ENCODE peak calls at places on chromosomes 12 and 14, in seven cellular contexts. One of them, this sample, is unnamed.

GRCh38 chr12:90970471-90970870 is 15.5 kb upstream of the CCER1 start:
- DNase-seq in epithelial cell of esophagus: peak
- DNase-seq in HL-60: no peak
- DNase-seq in psoas muscle: no peak
- DNase-seq in fibroblast of mammary gland: peak
- DNase-seq in pancreas: no peak
- DNase-seq in tibial artery: no peak
- DNase-seq in this sample: no peak

GRCh38 chr14:88834883-88835431 is 10.5 kb downstream of the TTC8 start:
- DNase-seq in epithelial cell of esophagus: peak
- DNase-seq in HL-60: no peak
- DNase-seq in psoas muscle: no peak
- DNase-seq in fibroblast of mammary gland: peak
- DNase-seq in pancreas: no peak
- DNase-seq in tibial artery: no peak
- DNase-seq in this sample: peak

GRCh38 chr12:45257185-45257585 is 41.3 kb downstream of the ANO6 start:
- DNase-seq in epithelial cell of esophagus: no peak
- DNase-seq in HL-60: peak
- DNase-seq in psoas muscle: no peak
- DNase-seq in fibroblast of mammary gland: no peak
- DNase-seq in pancreas: no peak
- DNase-seq in tibial artery: no peak
- DNase-seq in this sample: no peak

GRCh38 chr14:65179918-65180724 is 77.8 kb upstream of the MAX start:
- DNase-seq in epithelial cell of esophagus: peak
- DNase-seq in HL-60: no peak
- DNase-seq in psoas muscle: peak
- DNase-seq in fibroblast of mammary gland: peak
- DNase-seq in pancreas: peak
- DNase-seq in tibial artery: peak
- DNase-seq in this sample: peak

GRCh38 chr14:27370775-27371174 is 772.9 kb upstream of the NOVA1 start:
- DNase-seq in epithelial cell of esophagus: no peak
- DNase-seq in HL-60: no peak
- DNase-seq in psoas muscle: no peak
- DNase-seq in fibroblast of mammary gland: no peak
- DNase-seq in pancreas: no peak
- DNase-seq in tibial artery: no peak
- DNase-seq in this sample: no peak

GRCh38 chr14:99681832-99682148 is 2.3 kb upstream of the CYP46A1 start:
- DNase-seq in epithelial cell of esophagus: no peak
- DNase-seq in HL-60: no peak
- DNase-seq in psoas muscle: no peak
- DNase-seq in fibroblast of mammary gland: no peak
- DNase-seq in pancreas: no peak
- DNase-seq in tibial artery: no peak
- DNase-seq in this sample: no peak

GRCh38 chr12:124332068-124332672 is 37.3 kb downstream of the RFLNA start:
- DNase-seq in epithelial cell of esophagus: no peak
- DNase-seq in HL-60: no peak
- DNase-seq in psoas muscle: no peak
- DNase-seq in fibroblast of mammary gland: no peak
- DNase-seq in pancreas: peak
- DNase-seq in tibial artery: no peak
- DNase-seq in this sample: no peak

GRCh38 chr14:63200767-63201166 is 3.5 kb upstream of the RHOJ start:
- DNase-seq in epithelial cell of esophagus: peak
- DNase-seq in HL-60: no peak
- DNase-seq in psoas muscle: no peak
- DNase-seq in fibroblast of mammary gland: peak
- DNase-seq in pancreas: no peak
- DNase-seq in tibial artery: no peak
- DNase-seq in this sample: no peak

GRCh38 chr14:91373591-91374245 is 43.9 kb downstream of the CCDC88C start:
- DNase-seq in epithelial cell of esophagus: no peak
- DNase-seq in HL-60: no peak
- DNase-seq in psoas muscle: no peak
- DNase-seq in fibroblast of mammary gland: no peak
- DNase-seq in pancreas: no peak
- DNase-seq in tibial artery: no peak
- DNase-seq in this sample: no peak

GRCh38 chr14:54175298-54175942 is 218.8 kb upstream of the BMP4 start:
- DNase-seq in epithelial cell of esophagus: peak
- DNase-seq in HL-60: peak
- DNase-seq in psoas muscle: no peak
- DNase-seq in fibroblast of mammary gland: peak
- DNase-seq in pancreas: peak
- DNase-seq in tibial artery: peak
- DNase-seq in this sample: peak

GRCh38 chr14:103528158-103528511 is 861 bp upstream of the TRMT61A start:
- DNase-seq in epithelial cell of esophagus: no peak
- DNase-seq in HL-60: no peak
- DNase-seq in psoas muscle: peak
- DNase-seq in fibroblast of mammary gland: no peak
- DNase-seq in pancreas: peak
- DNase-seq in tibial artery: peak
- DNase-seq in this sample: no peak

GRCh38 chr12:46217686-46218508 is 50.9 kb downstream of the SLC38A1 start:
- DNase-seq in epithelial cell of esophagus: no peak
- DNase-seq in HL-60: peak
- DNase-seq in psoas muscle: no peak
- DNase-seq in fibroblast of mammary gland: no peak
- DNase-seq in pancreas: no peak
- DNase-seq in tibial artery: no peak
- DNase-seq in this sample: no peak

GRCh38 chr12:130849561-130850417 is 10.7 kb upstream of the STX2 start:
- DNase-seq in epithelial cell of esophagus: peak
- DNase-seq in HL-60: no peak
- DNase-seq in psoas muscle: no peak
- DNase-seq in fibroblast of mammary gland: no peak
- DNase-seq in pancreas: no peak
- DNase-seq in tibial artery: no peak
- DNase-seq in this sample: no peak

GRCh38 chr14:88895116-88895515 is 70.7 kb downstream of the TTC8 start:
- DNase-seq in epithelial cell of esophagus: peak
- DNase-seq in HL-60: no peak
- DNase-seq in psoas muscle: no peak
- DNase-seq in fibroblast of mammary gland: peak
- DNase-seq in pancreas: no peak
- DNase-seq in tibial artery: no peak
- DNase-seq in this sample: peak

GRCh38 chr12:121789233-121789781 is 4.2 kb downstream of the RHOF start:
- DNase-seq in epithelial cell of esophagus: no peak
- DNase-seq in HL-60: peak
- DNase-seq in psoas muscle: no peak
- DNase-seq in fibroblast of mammary gland: no peak
- DNase-seq in pancreas: no peak
- DNase-seq in tibial artery: no peak
- DNase-seq in this sample: no peak

GRCh38 chr12:68612675-68613074 is 2.0 kb downstream of the RAP1B start:
- DNase-seq in epithelial cell of esophagus: no peak
- DNase-seq in HL-60: no peak
- DNase-seq in psoas muscle: no peak
- DNase-seq in fibroblast of mammary gland: no peak
- DNase-seq in pancreas: no peak
- DNase-seq in tibial artery: no peak
- DNase-seq in this sample: no peak

GRCh38 chr12:76310110-76310509 is 38.1 kb downstream of the BBS10 start:
- DNase-seq in epithelial cell of esophagus: peak
- DNase-seq in HL-60: no peak
- DNase-seq in psoas muscle: no peak
- DNase-seq in fibroblast of mammary gland: peak
- DNase-seq in pancreas: no peak
- DNase-seq in tibial artery: no peak
- DNase-seq in this sample: peak

GRCh38 chr12:91998316-91998715 is 147.3 kb downstream of the BTG1 start:
- DNase-seq in epithelial cell of esophagus: no peak
- DNase-seq in HL-60: no peak
- DNase-seq in psoas muscle: no peak
- DNase-seq in fibroblast of mammary gland: no peak
- DNase-seq in pancreas: no peak
- DNase-seq in tibial artery: no peak
- DNase-seq in this sample: no peak

GRCh38 chr14:94174622-94175402 is 690 bp downstream of the PPP4R4 start:
- DNase-seq in epithelial cell of esophagus: no peak
- DNase-seq in HL-60: no peak
- DNase-seq in psoas muscle: peak
- DNase-seq in fibroblast of mammary gland: no peak
- DNase-seq in pancreas: peak
- DNase-seq in tibial artery: peak
- DNase-seq in this sample: no peak

GRCh38 chr14:29868000-29868399 is 59.6 kb downstream of the PRKD1 start:
- DNase-seq in epithelial cell of esophagus: no peak
- DNase-seq in HL-60: no peak
- DNase-seq in psoas muscle: no peak
- DNase-seq in fibroblast of mammary gland: no peak
- DNase-seq in pancreas: no peak
- DNase-seq in tibial artery: no peak
- DNase-seq in this sample: peak

GRCh38 chr12:69239922-69240624 is 704 bp downstream of the CPSF6 start:
- DNase-seq in epithelial cell of esophagus: peak
- DNase-seq in HL-60: peak
- DNase-seq in psoas muscle: peak
- DNase-seq in fibroblast of mammary gland: no peak
- DNase-seq in pancreas: peak
- DNase-seq in tibial artery: peak
- DNase-seq in this sample: peak

GRCh38 chr14:52268191-52269061 is 928 bp downstream of the PTGDR start:
- DNase-seq in epithelial cell of esophagus: peak
- DNase-seq in HL-60: no peak
- DNase-seq in psoas muscle: peak
- DNase-seq in fibroblast of mammary gland: peak
- DNase-seq in pancreas: no peak
- DNase-seq in tibial artery: peak
- DNase-seq in this sample: peak

GRCh38 chr14:54102530-54102929 is 145.9 kb upstream of the BMP4 start:
- DNase-seq in epithelial cell of esophagus: no peak
- DNase-seq in HL-60: no peak
- DNase-seq in psoas muscle: no peak
- DNase-seq in fibroblast of mammary gland: no peak
- DNase-seq in pancreas: no peak
- DNase-seq in tibial artery: no peak
- DNase-seq in this sample: no peak

GRCh38 chr12:96343347-96343954 is 56.8 kb downstream of the CDK17 start:
- DNase-seq in epithelial cell of esophagus: no peak
- DNase-seq in HL-60: peak
- DNase-seq in psoas muscle: no peak
- DNase-seq in fibroblast of mammary gland: peak
- DNase-seq in pancreas: no peak
- DNase-seq in tibial artery: no peak
- DNase-seq in this sample: peak

DNA sequence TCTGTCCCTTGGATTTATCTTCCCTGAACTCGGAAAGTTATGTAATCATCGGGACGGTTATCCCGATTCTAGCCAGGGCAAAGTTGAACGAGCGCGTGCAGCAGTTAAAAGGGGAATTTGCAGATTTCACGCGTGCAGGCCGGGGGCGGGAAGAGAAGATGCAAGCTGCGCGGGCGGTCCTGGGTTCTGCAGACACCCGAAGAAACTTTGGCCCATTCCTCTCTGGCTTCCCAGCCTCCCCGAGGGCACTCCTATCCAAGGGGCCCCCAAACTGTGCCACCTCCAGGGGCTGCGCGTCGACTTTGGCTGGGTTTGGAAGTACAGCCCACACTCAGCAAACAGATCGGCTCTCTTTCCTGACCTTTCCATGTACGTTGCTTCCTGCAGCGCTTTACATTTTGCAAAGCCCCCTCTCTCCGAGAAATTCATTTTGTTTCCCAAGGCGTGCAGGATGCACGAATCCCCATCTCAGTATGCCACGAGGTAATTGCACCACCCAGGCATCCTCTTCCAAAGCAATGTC is 941 bp upstream of the PPP1CC start:
- DNase-seq in epithelial cell of esophagus: peak
- DNase-seq in HL-60: peak
- DNase-seq in psoas muscle: peak
- DNase-seq in fibroblast of mammary gland: peak
- DNase-seq in pancreas: peak
- DNase-seq in tibial artery: peak
- DNase-seq in this sample: peak
- H3K4me3 ChIP-seq in epithelial cell of esophagus: peak
- H3K4me3 ChIP-seq in HL-60: peak
- H3K4me3 ChIP-seq in psoas muscle: peak
- H3K4me3 ChIP-seq in fibroblast of mammary gland: peak
- H3K4me3 ChIP-seq in pancreas: no peak
- H3K4me3 ChIP-seq in tibial artery: peak
- H3K4me3 ChIP-seq in this sample: peak

GRCh38 chr14:82661258-82661657 is 1127.6 kb upstream of the SEL1L start:
- DNase-seq in epithelial cell of esophagus: no peak
- DNase-seq in HL-60: no peak
- DNase-seq in psoas muscle: no peak
- DNase-seq in fibroblast of mammary gland: no peak
- DNase-seq in pancreas: no peak
- DNase-seq in tibial artery: no peak
- DNase-seq in this sample: no peak

GRCh38 chr14:82655770-82656169 is 1122.1 kb upstream of the SEL1L start:
- DNase-seq in epithelial cell of esophagus: peak
- DNase-seq in HL-60: no peak
- DNase-seq in psoas muscle: no peak
- DNase-seq in fibroblast of mammary gland: no peak
- DNase-seq in pancreas: no peak
- DNase-seq in tibial artery: no peak
- DNase-seq in this sample: no peak

DNA sequence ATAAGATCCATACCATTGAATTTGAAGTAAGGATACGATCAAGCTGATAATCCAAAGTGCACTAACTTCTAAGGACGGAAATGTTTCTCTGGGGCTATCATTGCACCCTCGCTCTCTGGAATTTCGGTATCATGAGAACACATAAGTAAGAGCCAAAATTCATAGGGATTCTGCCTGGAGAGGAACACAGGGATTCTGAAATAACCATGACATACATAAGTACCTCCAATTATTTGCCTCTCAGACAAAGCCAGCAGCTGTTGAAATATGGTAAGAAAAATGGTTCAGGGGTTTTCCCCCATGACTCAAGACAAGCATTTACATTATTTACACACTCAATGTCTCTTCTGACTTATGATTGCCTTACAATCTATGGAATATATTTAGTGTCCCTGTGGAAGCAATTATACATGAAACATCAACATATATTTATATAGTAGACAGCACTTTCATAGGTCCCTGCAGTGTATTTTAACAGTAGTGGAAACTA is 1123.6 kb upstream of the SEL1L start:
- DNase-seq in epithelial cell of esophagus: peak
- DNase-seq in HL-60: no peak
- DNase-seq in psoas muscle: no peak
- DNase-seq in fibroblast of mammary gland: no peak
- DNase-seq in pancreas: no peak
- DNase-seq in tibial artery: no peak
- DNase-seq in this sample: no peak
- TF ChIP-seq CTCF in epithelial cell of esophagus: no peak
- TF ChIP-seq CTCF in HL-60: no peak
- TF ChIP-seq CTCF in psoas muscle: no peak
- TF ChIP-seq CTCF in fibroblast of mammary gland: no peak
- TF ChIP-seq CTCF in pancreas: no peak
- TF ChIP-seq CTCF in tibial artery: no peak
- TF ChIP-seq CTCF in this sample: no peak

GRCh38 chr14:70357985-70358384 is 1.5 kb downstream of the COX16 start:
- DNase-seq in epithelial cell of esophagus: no peak
- DNase-seq in HL-60: no peak
- DNase-seq in psoas muscle: no peak
- DNase-seq in fibroblast of mammary gland: no peak
- DNase-seq in pancreas: no peak
- DNase-seq in tibial artery: no peak
- DNase-seq in this sample: no peak
- H3K4me3 ChIP-seq in epithelial cell of esophagus: no peak
- H3K4me3 ChIP-seq in HL-60: no peak
- H3K4me3 ChIP-seq in psoas muscle: peak
- H3K4me3 ChIP-seq in fibroblast of mammary gland: peak
- H3K4me3 ChIP-seq in pancreas: no peak
- H3K4me3 ChIP-seq in tibial artery: peak
- H3K4me3 ChIP-seq in this sample: peak

GRCh38 chr12:55737581-55738112 is 5.3 kb upstream of the GDF11 start:
- DNase-seq in epithelial cell of esophagus: no peak
- DNase-seq in HL-60: no peak
- DNase-seq in psoas muscle: no peak
- DNase-seq in fibroblast of mammary gland: no peak
- DNase-seq in pancreas: no peak
- DNase-seq in tibial artery: no peak
- DNase-seq in this sample: no peak
- TF ChIP-seq CTCF in epithelial cell of esophagus: no peak
- TF ChIP-seq CTCF in HL-60: no peak
- TF ChIP-seq CTCF in psoas muscle: no peak
- TF ChIP-seq CTCF in fibroblast of mammary gland: no peak
- TF ChIP-seq CTCF in pancreas: no peak
- TF ChIP-seq CTCF in tibial artery: no peak
- TF ChIP-seq CTCF in this sample: no peak